ENCODE peak calls at places on chromosomes 2 and 18, in five cellular contexts. R is lower lobe of right lung; K is SJSA1; W is right cardiac atrium; U is CD4-positive, alpha-beta memory T cell. L is an unnamed sample. For H3K4me1, the result is how much of the 10 kb centered on the place peaks cover.

GRCh38 chr2:135820003-135820618 is 16.9 kb downstream of the LCT start:
- DNase-seq in R (no peak), K (peak), W (no peak), U (peak), L (no peak)

GRCh38 chr18:59478591-59478990 is 119.5 kb upstream of the LMAN1 start:
- DNase-seq in R (no peak), K (no peak), W (no peak), U (no peak), L (no peak)

GRCh38 chr2:192025607-192026006 is 169.1 kb downstream of the TMEFF2 start:
- DNase-seq in R (no peak), K (no peak), W (no peak), U (no peak), L (no peak)

GRCh38 chr18:34971313-34971712 is 69.9 kb upstream of the MAPRE2 start:
- DNase-seq in R (no peak), K (no peak), W (no peak), U (no peak), L (no peak)

GRCh38 chr2:172248381-172249173 is 145.9 kb upstream of the DLX2 start:
- DNase-seq in R (no peak), K (peak), W (no peak), U (no peak), L (no peak)

GRCh38 chr2:179741317-179741716 is 120.1 kb downstream of the ZNF385B start:
- DNase-seq in R (no peak), K (no peak), W (no peak), U (no peak), L (no peak)

GRCh38 chr2:70087703-70088507 is 628 bp downstream of the PCBP1 start:
- DNase-seq in R (peak), K (peak), W (peak), U (peak), L (peak)

GRCh38 chr2:201122276-201122675 is 6.3 kb downstream of the CFLAR start:
- DNase-seq in R (no peak), K (no peak), W (no peak), U (no peak), L (peak)

GRCh38 chr2:241357531-241357930 is 1.4 kb downstream of the FARP2 start:
- DNase-seq in R (no peak), K (no peak), W (no peak), U (no peak), L (no peak)

GRCh38 chr2:221541131-221541735 is 30.9 kb downstream of the EPHA4 start:
- DNase-seq in R (no peak), K (no peak), W (no peak), U (no peak), L (no peak)

GRCh38 chr18:62372156-62372555 is 47.0 kb downstream of the TNFRSF11A start:
- DNase-seq in R (no peak), K (no peak), W (no peak), U (no peak), L (peak)

GRCh38 chr2:95057535-95058453 is 32.3 kb downstream of the MAL start:
- DNase-seq in R (no peak), K (peak), W (no peak), U (no peak), L (no peak)

GRCh38 chr2:216860738-216861137 is 874 bp upstream of the TNP1 start:
- DNase-seq in R (no peak), K (no peak), W (no peak), U (no peak), L (no peak)

GRCh38 chr18:36499938-36500337 is 202.4 kb downstream of the FHOD3 start:
- DNase-seq in R (no peak), K (no peak), W (no peak), U (no peak), L (peak)

GRCh38 chr2:20596193-20596972 is 54.5 kb downstream of the HS1BP3 start:
- DNase-seq in R (no peak), K (no peak), W (no peak), U (no peak), L (peak)

GRCh38 chr2:239202343-239202742 is 198.5 kb downstream of the HDAC4 start:
- DNase-seq in R (no peak), K (no peak), W (no peak), U (no peak), L (no peak)

GRCh38 chr2:289362-290089 is 1.6 kb upstream of the ALKAL2 start:
- DNase-seq in R (no peak), K (no peak), W (peak), U (no peak), L (no peak)

GRCh38 chr2:58709687-58710354 is 468.7 kb upstream of the FANCL start:
- DNase-seq in R (no peak), K (no peak), W (no peak), U (no peak), L (no peak)

GRCh38 chr2:232410238-232410900 is 3.7 kb downstream of the ALPG start:
- DNase-seq in R (no peak), K (no peak), W (no peak), U (no peak), L (peak)

GRCh38 chr18:25935356-25935755 is 155.1 kb downstream of the SS18 start:
- DNase-seq in R (no peak), K (no peak), W (no peak), U (no peak), L (no peak)
- H3K4me1 ChIP-seq in R (under half), K (under half), W (under half), U (under half), L (under half)

GRCh38 chr2:30031184-30031583 is 109.8 kb upstream of the ALK start:
- DNase-seq in R (no peak), K (no peak), W (no peak), U (no peak), L (no peak)

GRCh38 chr2:30034052-30034775 is 112.6 kb upstream of the YPEL5 start:
- DNase-seq in R (no peak), K (peak), W (no peak), U (no peak), L (no peak)

GRCh38 chr2:30029804-30030203 is 108.4 kb upstream of the ALK start:
- DNase-seq in R (no peak), K (no peak), W (no peak), U (no peak), L (no peak)

GRCh38 chr2:30026091-30027055 is 105.0 kb upstream of the ALK start:
- DNase-seq in R (no peak), K (no peak), W (peak), U (no peak), L (peak)

GRCh38 chr2:30030361-30030760 is 109.0 kb upstream of the ALK start:
- DNase-seq in R (no peak), K (no peak), W (no peak), U (no peak), L (no peak)
- H3K4me3 ChIP-seq in R (no peak), K (no peak), W (no peak), U (no peak), L (no peak)

GRCh38 chr18:3665187-3665586 is 215.2 kb downstream of the TGIF1 start:
- DNase-seq in R (no peak), K (no peak), W (no peak), U (no peak), L (no peak)
- H3K4me1 ChIP-seq in R (under half), K (under half), W (under half), U (under half), L (under half)

GRCh38 chr2:106995560-106995959 is 109.6 kb upstream of the ST6GAL2 start:
- DNase-seq in R (no peak), K (no peak), W (no peak), U (no peak), L (no peak)
- H3K4me3 ChIP-seq in R (no peak), K (no peak), W (no peak), U (no peak), L (no peak)

GRCh38 chr2:38599706-38600105 is 3.0 kb downstream of the HNRNPLL start:
- DNase-seq in R (no peak), K (no peak), W (no peak), U (no peak), L (no peak)

GRCh38 chr2:38602136-38602731 is 494 bp downstream of the HNRNPLL start:
- DNase-seq in R (peak), K (peak), W (peak), U (no peak), L (peak)

GRCh38 chr2:38601463-38602135 is 1.1 kb downstream of the HNRNPLL start:
- DNase-seq in R (no peak), K (no peak), W (peak), U (no peak), L (peak)

GRCh38 chr2:38600242-38600891 is 2.4 kb downstream of the HNRNPLL start:
- DNase-seq in R (no peak), K (no peak), W (peak), U (no peak), L (peak)

DNA sequence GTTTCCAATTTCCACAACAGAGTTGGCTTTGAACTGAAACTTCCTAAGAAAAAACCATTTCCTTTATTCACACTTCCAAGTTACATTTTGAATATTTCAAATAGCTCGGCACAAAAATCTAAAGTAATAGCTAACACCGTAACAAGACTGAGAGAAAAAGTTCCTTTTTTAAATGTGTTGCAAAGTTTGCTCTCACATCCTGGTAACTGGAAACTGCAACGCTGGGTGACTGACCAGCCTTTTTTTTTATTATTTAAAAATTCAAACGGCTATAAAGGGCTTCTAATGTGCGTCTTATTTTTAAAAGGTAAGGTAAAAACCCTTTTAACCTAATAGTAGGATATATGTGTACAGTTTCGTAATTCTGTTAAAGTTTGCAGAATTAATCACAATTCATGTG is 1.7 kb downstream of the HNRNPLL start:
- DNase-seq in R (no peak), K (no peak), W (no peak), U (no peak), L (peak)
- H3K4me1 ChIP-seq in R (half or more), K (under half), W (under half), U (half or more), L (half or more)

GRCh38 chr2:30948857-30949256 is 141.6 kb upstream of the CAPN13 start:
- DNase-seq in R (no peak), K (no peak), W (no peak), U (no peak), L (no peak)

GRCh38 chr2:30949435-30949834 is 142.2 kb upstream of the CAPN13 start:
- DNase-seq in R (no peak), K (no peak), W (no peak), U (no peak), L (no peak)

GRCh38 chr2:30947686-30948085 is 140.4 kb upstream of the CAPN13 start:
- DNase-seq in R (no peak), K (no peak), W (no peak), U (no peak), L (no peak)

GRCh38 chr2:30948120-30948519 is 140.9 kb upstream of the CAPN13 start:
- DNase-seq in R (no peak), K (no peak), W (no peak), U (no peak), L (no peak)

DNA sequence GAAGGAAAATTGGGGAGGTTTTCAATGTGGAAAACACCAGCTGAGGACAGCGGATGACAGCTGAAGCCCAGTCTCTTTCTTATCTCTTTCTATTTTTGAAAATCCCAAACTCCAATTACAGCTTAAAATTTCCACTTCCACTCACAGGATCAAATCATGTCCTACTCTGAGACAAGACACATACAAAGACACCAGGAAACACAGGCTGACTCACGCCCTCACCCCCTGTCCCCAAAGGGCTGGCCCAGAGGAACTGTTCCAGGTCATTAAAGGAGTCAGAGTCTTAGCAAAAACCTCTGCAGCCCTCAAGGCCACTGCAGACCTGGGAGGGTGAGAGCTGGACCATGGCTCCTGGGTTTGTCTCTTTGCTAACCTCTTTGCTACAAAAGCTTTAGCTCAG is 143.1 kb upstream of the CAPN13 start:
- DNase-seq in R (no peak), K (no peak), W (no peak), U (no peak), L (no peak)
- H3K4me3 ChIP-seq in R (no peak), K (no peak), W (no peak), U (no peak), L (no peak)